ENCODE peak calls at places on chromosome 13, in eight cellular contexts. D is A549, Z is body of pancreas, V is HCT116, R is H1, S is gastrocnemius medialis, H is breast epithelium, I is ovary. C is an unnamed sample.

GRCh38 chr13:59951011-59951410 is 212.7 kb downstream of the DIAPH3 start:
- DNase-seq in D (no peak), Z (no peak), V (no peak), R (no peak), S (no peak), H (no peak), I (no peak), C (no peak)

GRCh38 chr13:95155504-95155903 is 145.7 kb downstream of the ABCC4 start:
- DNase-seq in D (no peak), Z (no peak), V (no peak), R (no peak), S (no peak), H (no peak), I (no peak), C (no peak)

GRCh38 chr13:20359335-20359734 is 127.2 kb upstream of the GJB6 start:
- DNase-seq in D (peak), Z (no peak), V (peak), R (no peak), S (no peak), H (no peak), I (no peak), C (no peak)

GRCh38 chr13:98927954-98928927 is 49.6 kb downstream of the DOCK9 start:
- DNase-seq in D (no peak), Z (no peak), V (no peak), R (no peak), S (peak), H (no peak), I (no peak), C (no peak)

GRCh38 chr13:37602743-37603381 is 4.3 kb upstream of the POSTN start:
- DNase-seq in D (no peak), Z (no peak), V (no peak), R (no peak), S (no peak), H (no peak), I (no peak), C (no peak)

GRCh38 chr13:57632276-57633140 is 964 bp downstream of the PCDH17 start:
- DNase-seq in D (no peak), Z (peak), V (no peak), R (no peak), S (no peak), H (peak), I (peak), C (no peak)

GRCh38 chr13:108463365-108463764 is 166.0 kb upstream of the MYO16 start:
- DNase-seq in D (peak), Z (no peak), V (no peak), R (no peak), S (no peak), H (no peak), I (no peak), C (no peak)

GRCh38 chr13:47326061-47326460 is 429.2 kb upstream of the HTR2A start:
- DNase-seq in D (no peak), Z (no peak), V (no peak), R (no peak), S (no peak), H (no peak), I (no peak), C (no peak)

GRCh38 chr13:34833562-34834182 is 108.4 kb upstream of the NBEA start:
- DNase-seq in D (peak), Z (no peak), V (peak), R (peak), S (no peak), H (no peak), I (no peak), C (no peak)

GRCh38 chr13:110410906-110411305 is 103.8 kb downstream of the COL4A2 start:
- DNase-seq in D (no peak), Z (no peak), V (no peak), R (no peak), S (no peak), H (no peak), I (no peak), C (no peak)

GRCh38 chr13:101530293-101530692 is 77.8 kb downstream of the ITGBL1 start:
- DNase-seq in D (no peak), Z (no peak), V (no peak), R (no peak), S (no peak), H (no peak), I (no peak), C (no peak)

GRCh38 chr13:58087566-58087965 is 456.0 kb downstream of the PCDH17 start:
- DNase-seq in D (no peak), Z (no peak), V (no peak), R (no peak), S (no peak), H (no peak), I (no peak), C (no peak)

GRCh38 chr13:51245583-51245982 is 23.4 kb downstream of the FAM124A start:
- DNase-seq in D (no peak), Z (no peak), V (no peak), R (no peak), S (no peak), H (no peak), I (no peak), C (no peak)

GRCh38 chr13:34044041-34044440 is 226.1 kb downstream of the RFC3 start:
- DNase-seq in D (no peak), Z (no peak), V (no peak), R (no peak), S (no peak), H (no peak), I (no peak), C (no peak)

GRCh38 chr13:108560092-108560491 is 69.3 kb upstream of the MYO16 start:
- DNase-seq in D (no peak), Z (no peak), V (no peak), R (no peak), S (no peak), H (no peak), I (no peak), C (no peak)

GRCh38 chr13:66195238-66195637 is 1034.9 kb downstream of the PCDH9 start:
- DNase-seq in D (no peak), Z (no peak), V (no peak), R (no peak), S (no peak), H (no peak), I (no peak), C (no peak)

GRCh38 chr13:63085851-63086250 is 1670.2 kb upstream of the PCDH20 start:
- DNase-seq in D (no peak), Z (no peak), V (no peak), R (no peak), S (no peak), H (no peak), I (no peak), C (no peak)

GRCh38 chr13:102440259-102440936 is 38.5 kb upstream of the FGF14 start:
- DNase-seq in D (no peak), Z (peak), V (no peak), R (no peak), S (no peak), H (no peak), I (no peak), C (no peak)

GRCh38 chr13:65670014-65670625 is 1560.0 kb downstream of the PCDH9 start:
- DNase-seq in D (no peak), Z (no peak), V (no peak), R (no peak), S (no peak), H (no peak), I (no peak), C (no peak)

GRCh38 chr13:73952683-73953082 is 181.5 kb downstream of the KLF12 start:
- DNase-seq in D (no peak), Z (no peak), V (no peak), R (no peak), S (no peak), H (no peak), I (no peak), C (no peak)

GRCh38 chr13:98307744-98308524 is 130.9 kb upstream of the RNF113B start:
- DNase-seq in D (no peak), Z (no peak), V (no peak), R (no peak), S (no peak), H (no peak), I (peak), C (no peak)

GRCh38 chr13:98147521-98147920 is 4.6 kb downstream of the FARP1 start:
- DNase-seq in D (no peak), Z (no peak), V (no peak), R (no peak), S (no peak), H (no peak), I (no peak), C (no peak)

GRCh38 chr13:94660695-94661324 is 51.5 kb downstream of the SOX21 start:
- DNase-seq in D (peak), Z (no peak), V (no peak), R (no peak), S (no peak), H (no peak), I (no peak), C (no peak)

GRCh38 chr13:93293716-93294115 is 67.1 kb downstream of the GPC6 start:
- DNase-seq in D (no peak), Z (no peak), V (no peak), R (no peak), S (no peak), H (no peak), I (no peak), C (no peak)

GRCh38 chr13:93435651-93436050 is 209.0 kb downstream of the GPC6 start:
- DNase-seq in D (no peak), Z (no peak), V (no peak), R (no peak), S (no peak), H (no peak), I (no peak), C (no peak)

GRCh38 chr13:37495046-37495445 is 103.5 kb downstream of the POSTN start:
- DNase-seq in D (no peak), Z (no peak), V (no peak), R (no peak), S (no peak), H (no peak), I (no peak), C (no peak)

GRCh38 chr13:28035146-28035782 is 46.8 kb upstream of the URAD start:
- DNase-seq in D (peak), Z (no peak), V (peak), R (no peak), S (no peak), H (no peak), I (no peak), C (no peak)

GRCh38 chr13:46480131-46480530 is 72.8 kb upstream of the LRCH1 start:
- DNase-seq in D (no peak), Z (no peak), V (no peak), R (no peak), S (no peak), H (no peak), I (no peak), C (no peak)

GRCh38 chr13:40047322-40047771 is 391.9 kb downstream of the COG6 start:
- DNase-seq in D (no peak), Z (no peak), V (no peak), R (no peak), S (no peak), H (no peak), I (no peak), C (no peak)

GRCh38 chr13:45331123-45331619 is 9.8 kb downstream of the TPT1 start:
- DNase-seq in D (no peak), Z (no peak), V (no peak), R (no peak), S (no peak), H (no peak), I (no peak), C (no peak)
- TF ChIP-seq POLR2A in D (no peak), Z (no peak), V (peak), R (peak), S (no peak), H (no peak), I (no peak), C (no peak)

DNA sequence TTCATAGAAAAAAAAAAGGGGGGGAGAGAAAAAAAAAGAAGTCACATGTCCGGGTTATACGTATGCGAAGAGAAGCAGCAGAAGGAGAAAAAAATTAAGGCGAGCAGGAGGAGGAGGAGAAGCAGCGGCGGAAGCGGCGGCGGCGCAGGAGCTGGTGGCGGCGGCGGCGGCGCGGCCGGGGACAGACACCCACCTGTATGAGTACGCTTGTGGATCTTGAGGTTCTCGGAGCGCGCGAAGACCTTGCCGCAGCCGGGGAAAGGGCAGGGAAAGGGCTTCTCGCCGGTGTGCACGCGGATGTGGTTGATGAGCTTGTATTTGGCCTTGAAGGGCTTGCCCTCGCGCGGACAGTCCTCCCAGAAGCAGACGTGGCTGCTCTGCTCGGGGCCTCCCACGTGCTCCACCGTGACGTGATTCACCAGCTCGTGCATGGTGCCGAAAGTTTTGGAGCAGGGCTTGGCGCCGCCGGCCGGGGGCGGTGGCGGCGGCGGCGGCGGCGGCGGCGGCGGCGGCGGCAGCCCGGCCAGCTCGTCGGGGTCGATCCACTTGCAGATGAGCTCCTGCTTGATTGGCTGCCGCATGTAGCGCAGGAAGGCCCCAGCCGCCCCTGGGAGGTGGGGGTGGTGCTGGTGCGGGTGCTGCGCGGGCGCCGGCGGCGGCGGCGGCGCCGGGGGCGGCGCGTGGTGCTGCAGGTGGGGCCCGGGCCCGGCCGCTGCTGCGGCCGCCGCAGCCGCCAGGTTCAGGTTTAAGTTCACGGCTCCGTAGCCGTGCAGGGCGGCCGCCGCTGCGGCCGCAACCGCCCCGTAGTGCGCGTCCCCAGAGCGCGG is 1.4 kb downstream of the ZIC5 start:
- DNase-seq in D (peak), Z (no peak), V (peak), R (no peak), S (no peak), H (no peak), I (peak), C (no peak)
- TF ChIP-seq POLR2A in D (peak), Z (no peak), V (peak), R (no peak), S (no peak), H (no peak), I (no peak), C (no peak)

GRCh38 chr13:114283581-114283980 is 2.2 kb downstream of the UPF3A start:
- DNase-seq in D (no peak), Z (no peak), V (no peak), R (no peak), S (no peak), H (no peak), I (no peak), C (no peak)

GRCh38 chr13:114284680-114285079 is 3.3 kb downstream of the UPF3A start:
- DNase-seq in D (no peak), Z (no peak), V (no peak), R (no peak), S (no peak), H (no peak), I (no peak), C (no peak)

GRCh38 chr13:114286808-114287207 is 5.4 kb downstream of the UPF3A start:
- DNase-seq in D (no peak), Z (no peak), V (no peak), R (no peak), S (no peak), H (no peak), I (no peak), C (no peak)

GRCh38 chr13:114285166-114285808 is 3.9 kb downstream of the UPF3A start:
- DNase-seq in D (no peak), Z (no peak), V (no peak), R (no peak), S (no peak), H (no peak), I (no peak), C (no peak)

DNA sequence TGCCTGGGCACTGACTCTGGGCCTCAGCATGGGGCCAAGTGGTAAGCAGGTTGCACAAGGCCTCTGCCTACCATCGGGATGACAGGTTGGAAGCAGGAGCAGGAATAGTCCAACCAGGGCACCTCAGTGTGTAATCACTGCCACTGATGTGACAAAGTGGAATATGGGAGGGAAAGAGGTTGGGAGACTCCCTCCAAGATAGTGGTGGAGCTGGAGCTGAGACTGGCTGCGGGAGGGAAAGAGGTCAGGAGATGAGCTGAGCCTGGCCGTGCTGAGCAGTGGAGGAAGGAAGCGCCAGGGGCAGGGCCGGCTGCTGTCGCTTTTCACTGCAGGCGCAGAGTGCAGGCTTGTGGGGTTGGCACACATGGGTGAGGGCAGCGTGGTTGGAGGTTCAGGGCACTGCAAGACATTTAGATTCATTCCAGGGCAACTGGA is 6.8 kb downstream of the UPF3A start:
- DNase-seq in D (no peak), Z (no peak), V (no peak), R (no peak), S (no peak), H (no peak), I (no peak), C (no peak)
- TF ChIP-seq POLR2A in D (no peak), Z (no peak), V (no peak), R (no peak), S (no peak), H (no peak), I (no peak), C (no peak)

GRCh38 chr13:49996951-49997895 is at the start of gene TRIM13:
- DNase-seq in D (peak), Z (peak), V (peak), R (peak), S (peak), H (peak), I (peak), C (peak)
- TF ChIP-seq POLR2A in D (no peak), Z (peak), V (no peak), R (peak), S (peak), H (peak), I (peak), C (peak)

GRCh38 chr13:39038569-39038898 is 278 bp downstream of the NHLRC3 start:
- DNase-seq in D (peak), Z (no peak), V (no peak), R (no peak), S (no peak), H (no peak), I (no peak), C (peak)

GRCh38 chr13:39039033-39039432 is 777 bp downstream of the NHLRC3 start:
- DNase-seq in D (no peak), Z (no peak), V (no peak), R (no peak), S (no peak), H (no peak), I (no peak), C (no peak)

GRCh38 chr13:39036212-39036611 is 1.7 kb downstream of the PROSER1 start:
- DNase-seq in D (no peak), Z (no peak), V (no peak), R (no peak), S (no peak), H (no peak), I (no peak), C (no peak)

GRCh38 chr13:39037410-39037879 is 444 bp downstream of the PROSER1 start:
- DNase-seq in D (no peak), Z (no peak), V (no peak), R (no peak), S (no peak), H (no peak), I (no peak), C (no peak)

DNA sequence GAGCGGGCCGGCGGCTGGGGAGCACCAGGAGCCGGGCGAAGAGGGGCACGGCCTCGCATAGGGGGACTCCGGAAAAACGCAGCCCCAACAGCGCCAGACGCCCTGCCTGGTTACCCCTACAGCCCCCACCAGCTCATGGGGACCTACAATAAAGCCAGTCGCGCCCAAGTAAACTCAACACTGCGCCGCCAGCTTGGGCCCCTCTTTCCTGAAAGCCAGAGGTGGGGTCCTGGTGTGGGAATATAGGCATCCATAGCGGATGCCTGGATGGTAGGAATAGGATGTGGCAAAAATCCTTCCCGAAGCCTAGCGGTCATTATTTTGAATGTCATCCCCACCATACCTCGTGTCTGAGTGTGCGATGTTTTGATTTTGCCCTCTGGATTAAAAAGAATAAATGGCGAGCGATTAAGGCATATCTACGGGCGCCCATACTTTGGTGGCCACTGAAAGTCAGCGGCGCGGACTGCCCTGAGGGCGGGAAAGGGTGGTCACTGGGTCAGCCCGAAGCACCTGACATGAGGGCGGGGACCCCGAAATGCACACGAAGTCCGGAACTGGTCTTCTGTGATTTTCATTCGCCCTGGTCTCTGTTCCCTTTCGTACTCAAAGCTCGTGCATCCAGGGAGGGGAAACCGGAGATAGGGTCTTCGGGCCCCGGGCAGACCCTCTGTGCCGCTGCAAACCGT is at the start of the genes NHLRC3 and PROSER1:
- DNase-seq in D (peak), Z (peak), V (peak), R (peak), S (peak), H (peak), I (peak), C (peak)
- TF ChIP-seq POLR2A in D (peak), Z (peak), V (no peak), R (peak), S (peak), H (no peak), I (no peak), C (peak)

DNA sequence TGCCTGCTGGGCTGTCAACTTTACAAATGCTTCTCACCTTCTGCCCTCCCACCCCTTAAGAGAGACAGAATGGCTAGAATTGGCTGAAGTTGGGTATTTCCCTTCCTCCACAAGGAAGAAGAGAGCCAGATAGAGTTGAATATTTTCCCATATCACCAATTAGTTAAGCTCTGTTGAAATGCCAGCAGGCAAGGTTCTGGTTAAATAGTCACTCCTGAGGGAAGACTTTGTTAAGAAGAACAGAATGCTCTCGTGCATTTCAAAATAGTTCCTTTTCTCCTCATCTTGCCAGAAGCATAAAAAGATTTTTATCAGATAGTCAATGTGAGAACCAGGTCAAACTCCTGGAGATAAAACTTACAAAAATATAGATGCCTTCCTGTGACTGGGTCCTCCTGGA is 2857.0 kb upstream of the PCDH20 start:
- DNase-seq in D (no peak), Z (no peak), V (no peak), R (no peak), S (no peak), H (no peak), I (no peak), C (no peak)
- TF ChIP-seq POLR2A in D (no peak), Z (no peak), V (no peak), R (no peak), S (no peak), H (no peak), I (no peak), C (no peak)

DNA sequence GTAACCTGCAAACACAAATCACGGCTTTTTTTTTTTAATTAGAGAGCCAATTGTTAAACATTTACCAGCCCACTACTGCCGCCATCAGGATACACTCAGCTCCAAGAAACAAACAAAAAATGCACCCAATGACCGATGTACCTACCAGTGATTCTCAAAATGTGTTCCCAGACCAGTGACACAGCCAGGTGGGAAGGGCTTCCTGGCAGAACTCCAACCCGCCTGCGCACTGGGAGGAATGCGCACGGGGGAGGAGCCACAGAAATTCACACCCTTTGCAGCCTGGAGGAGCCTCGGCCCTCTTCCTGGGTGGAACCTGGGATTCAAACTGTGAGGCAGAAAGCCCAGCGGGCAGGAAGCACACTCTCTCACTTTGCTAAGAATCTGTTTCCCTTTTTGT is 255.9 kb downstream of the TBC1D4 start:
- DNase-seq in D (no peak), Z (no peak), V (peak), R (peak), S (no peak), H (no peak), I (no peak), C (no peak)
- TF ChIP-seq POLR2A in D (no peak), Z (no peak), V (no peak), R (no peak), S (no peak), H (no peak), I (no peak), C (no peak)

GRCh38 chr13:26222523-26223046 is 471 bp upstream of the RNF6 start:
- DNase-seq in D (no peak), Z (no peak), V (no peak), R (no peak), S (no peak), H (no peak), I (no peak), C (no peak)
- TF ChIP-seq POLR2A in D (no peak), Z (no peak), V (no peak), R (no peak), S (no peak), H (no peak), I (no peak), C (no peak)